ENCODE peak calls at places on chromosome 10, in nine cellular contexts. One of them, this sample, is unnamed.
A peak's percentile ranks its signal among the peaks of the same experiment; 100 is the strongest.

GRCh38 chr10:21926358-21926890 is 77.1 kb downstream of the DNAJC1 start:
- DNase-seq in activated CD4-positive, alpha-beta T cell treated with anti-CD3 and anti-CD28 coated beads, Interleukin-2, amount 50 U/mL, for 48 hours: no peak
- DNase-seq in NCI-H774: no peak
- DNase-seq in activated CD8-positive, alpha-beta memory T cell treated with anti-CD3 and anti-CD28 coated beads for 1 hour: no peak
- DNase-seq in endothelial cell: no peak
- DNase-seq in upper lobe of right lung: no peak
- DNase-seq in amniotic stem cell: no peak
- DNase-seq in NCI-H460: no peak
- DNase-seq in EH: peak; percentile 39
- DNase-seq in this sample: no peak

GRCh38 chr10:28533571-28534304 is 820 bp downstream of the WAC start:
- DNase-seq in amniotic stem cell: no peak
- DNase-seq in EH: peak; percentile 65
- DNase-seq in NCI-H460: peak; percentile 24
- DNase-seq in activated CD8-positive, alpha-beta memory T cell treated with anti-CD3 and anti-CD28 coated beads for 1 hour: peak; percentile 32
- DNase-seq in NCI-H774: peak; percentile 13
- DNase-seq in upper lobe of right lung: peak; percentile 88
- DNase-seq in activated CD4-positive, alpha-beta T cell treated with anti-CD3 and anti-CD28 coated beads, Interleukin-2, amount 50 U/mL, for 48 hours: peak; percentile 70
- DNase-seq in endothelial cell: peak; percentile 64
- DNase-seq in this sample: peak; percentile 74

GRCh38 chr10:95792874-95793285 is 36.9 kb downstream of the ENTPD1 start:
- DNase-seq in amniotic stem cell: peak; percentile 33
- DNase-seq in endothelial cell: no peak
- DNase-seq in NCI-H460: no peak
- DNase-seq in NCI-H774: no peak
- DNase-seq in activated CD4-positive, alpha-beta T cell treated with anti-CD3 and anti-CD28 coated beads, Interleukin-2, amount 50 U/mL, for 48 hours: no peak
- DNase-seq in EH: peak; percentile 91
- DNase-seq in activated CD8-positive, alpha-beta memory T cell treated with anti-CD3 and anti-CD28 coated beads for 1 hour: no peak
- DNase-seq in upper lobe of right lung: no peak
- DNase-seq in this sample: no peak

GRCh38 chr10:132398566-132398991 is 1.6 kb downstream of the PWWP2B start:
- DNase-seq in activated CD8-positive, alpha-beta memory T cell treated with anti-CD3 and anti-CD28 coated beads for 1 hour: no peak
- DNase-seq in EH: no peak
- DNase-seq in amniotic stem cell: no peak
- DNase-seq in NCI-H460: no peak
- DNase-seq in endothelial cell: no peak
- DNase-seq in activated CD4-positive, alpha-beta T cell treated with anti-CD3 and anti-CD28 coated beads, Interleukin-2, amount 50 U/mL, for 48 hours: no peak
- DNase-seq in upper lobe of right lung: peak; percentile 66
- DNase-seq in NCI-H774: no peak
- DNase-seq in this sample: no peak

GRCh38 chr10:117431160-117431559 is 55.9 kb upstream of the PDZD8 start:
- DNase-seq in upper lobe of right lung: no peak
- DNase-seq in activated CD4-positive, alpha-beta T cell treated with anti-CD3 and anti-CD28 coated beads, Interleukin-2, amount 50 U/mL, for 48 hours: no peak
- DNase-seq in activated CD8-positive, alpha-beta memory T cell treated with anti-CD3 and anti-CD28 coated beads for 1 hour: no peak
- DNase-seq in amniotic stem cell: no peak
- DNase-seq in NCI-H774: no peak
- DNase-seq in NCI-H460: peak; percentile 35
- DNase-seq in endothelial cell: no peak
- DNase-seq in EH: peak; percentile 68
- DNase-seq in this sample: no peak

GRCh38 chr10:68235591-68235990 is 3.7 kb upstream of the ATOH7 start:
- DNase-seq in activated CD8-positive, alpha-beta memory T cell treated with anti-CD3 and anti-CD28 coated beads for 1 hour: no peak
- DNase-seq in endothelial cell: no peak
- DNase-seq in EH: no peak
- DNase-seq in activated CD4-positive, alpha-beta T cell treated with anti-CD3 and anti-CD28 coated beads, Interleukin-2, amount 50 U/mL, for 48 hours: no peak
- DNase-seq in NCI-H774: no peak
- DNase-seq in upper lobe of right lung: no peak
- DNase-seq in NCI-H460: no peak
- DNase-seq in amniotic stem cell: no peak
- DNase-seq in this sample: no peak

GRCh38 chr10:32329061-32329460 is 17.9 kb downstream of the EPC1 start:
- DNase-seq in activated CD8-positive, alpha-beta memory T cell treated with anti-CD3 and anti-CD28 coated beads for 1 hour: no peak
- DNase-seq in upper lobe of right lung: no peak
- DNase-seq in endothelial cell: no peak
- DNase-seq in EH: no peak
- DNase-seq in NCI-H774: no peak
- DNase-seq in NCI-H460: no peak
- DNase-seq in activated CD4-positive, alpha-beta T cell treated with anti-CD3 and anti-CD28 coated beads, Interleukin-2, amount 50 U/mL, for 48 hours: no peak
- DNase-seq in amniotic stem cell: no peak
- DNase-seq in this sample: no peak

GRCh38 chr10:35852721-35853120 is 210.6 kb upstream of the FZD8 start:
- DNase-seq in activated CD8-positive, alpha-beta memory T cell treated with anti-CD3 and anti-CD28 coated beads for 1 hour: no peak
- DNase-seq in NCI-H460: no peak
- DNase-seq in upper lobe of right lung: no peak
- DNase-seq in amniotic stem cell: no peak
- DNase-seq in endothelial cell: no peak
- DNase-seq in EH: no peak
- DNase-seq in activated CD4-positive, alpha-beta T cell treated with anti-CD3 and anti-CD28 coated beads, Interleukin-2, amount 50 U/mL, for 48 hours: no peak
- DNase-seq in NCI-H774: no peak
- DNase-seq in this sample: no peak

GRCh38 chr10:48551796-48552591 is 52.9 kb downstream of the ARHGAP22 start:
- DNase-seq in NCI-H774: peak; percentile 12
- DNase-seq in activated CD4-positive, alpha-beta T cell treated with anti-CD3 and anti-CD28 coated beads, Interleukin-2, amount 50 U/mL, for 48 hours: peak; percentile 15
- DNase-seq in activated CD8-positive, alpha-beta memory T cell treated with anti-CD3 and anti-CD28 coated beads for 1 hour: no peak
- DNase-seq in NCI-H460: peak; percentile 9
- DNase-seq in upper lobe of right lung: no peak
- DNase-seq in amniotic stem cell: peak; percentile 32
- DNase-seq in endothelial cell: peak; percentile 36
- DNase-seq in EH: peak; percentile 69
- DNase-seq in this sample: peak; percentile 22

GRCh38 chr10:18737841-18738240 is 78.6 kb downstream of the ARL5B start:
- DNase-seq in activated CD8-positive, alpha-beta memory T cell treated with anti-CD3 and anti-CD28 coated beads for 1 hour: no peak
- DNase-seq in EH: peak; percentile 85
- DNase-seq in endothelial cell: no peak
- DNase-seq in amniotic stem cell: no peak
- DNase-seq in NCI-H774: no peak
- DNase-seq in activated CD4-positive, alpha-beta T cell treated with anti-CD3 and anti-CD28 coated beads, Interleukin-2, amount 50 U/mL, for 48 hours: no peak
- DNase-seq in NCI-H460: no peak
- DNase-seq in upper lobe of right lung: no peak
- DNase-seq in this sample: no peak

GRCh38 chr10:33377658-33378025 is 43.2 kb upstream of the NRP1 start:
- DNase-seq in activated CD4-positive, alpha-beta T cell treated with anti-CD3 and anti-CD28 coated beads, Interleukin-2, amount 50 U/mL, for 48 hours: no peak
- DNase-seq in upper lobe of right lung: no peak
- DNase-seq in amniotic stem cell: no peak
- DNase-seq in NCI-H774: no peak
- DNase-seq in EH: peak; percentile 78
- DNase-seq in NCI-H460: no peak
- DNase-seq in endothelial cell: no peak
- DNase-seq in activated CD8-positive, alpha-beta memory T cell treated with anti-CD3 and anti-CD28 coated beads for 1 hour: no peak
- DNase-seq in this sample: no peak

GRCh38 chr10:72086466-72087391 is 1.6 kb downstream of the SPOCK2 start:
- DNase-seq in activated CD4-positive, alpha-beta T cell treated with anti-CD3 and anti-CD28 coated beads, Interleukin-2, amount 50 U/mL, for 48 hours: peak; percentile 65
- DNase-seq in upper lobe of right lung: peak; percentile 80
- DNase-seq in EH: no peak
- DNase-seq in amniotic stem cell: no peak
- DNase-seq in NCI-H460: no peak
- DNase-seq in activated CD8-positive, alpha-beta memory T cell treated with anti-CD3 and anti-CD28 coated beads for 1 hour: no peak
- DNase-seq in NCI-H774: no peak
- DNase-seq in endothelial cell: no peak
- DNase-seq in this sample: peak; percentile 76

GRCh38 chr10:44981172-44982113 is 2.8 kb upstream of the DEPP1 start:
- DNase-seq in upper lobe of right lung: no peak
- DNase-seq in amniotic stem cell: peak; percentile 59
- DNase-seq in NCI-H774: no peak
- DNase-seq in endothelial cell: no peak
- DNase-seq in NCI-H460: peak; percentile 73
- DNase-seq in activated CD8-positive, alpha-beta memory T cell treated with anti-CD3 and anti-CD28 coated beads for 1 hour: no peak
- DNase-seq in EH: peak; percentile 91
- DNase-seq in activated CD4-positive, alpha-beta T cell treated with anti-CD3 and anti-CD28 coated beads, Interleukin-2, amount 50 U/mL, for 48 hours: no peak
- DNase-seq in this sample: no peak

GRCh38 chr10:123868058-123868995 is 23.3 kb downstream of the CPXM2 start:
- DNase-seq in activated CD4-positive, alpha-beta T cell treated with anti-CD3 and anti-CD28 coated beads, Interleukin-2, amount 50 U/mL, for 48 hours: no peak
- DNase-seq in amniotic stem cell: no peak
- DNase-seq in NCI-H774: no peak
- DNase-seq in NCI-H460: no peak
- DNase-seq in activated CD8-positive, alpha-beta memory T cell treated with anti-CD3 and anti-CD28 coated beads for 1 hour: no peak
- DNase-seq in endothelial cell: no peak
- DNase-seq in EH: no peak
- DNase-seq in upper lobe of right lung: no peak
- DNase-seq in this sample: no peak

GRCh38 chr10:5094265-5095205 is at the start of gene AKR1C3:
- DNase-seq in activated CD4-positive, alpha-beta T cell treated with anti-CD3 and anti-CD28 coated beads, Interleukin-2, amount 50 U/mL, for 48 hours: no peak
- DNase-seq in NCI-H460: peak; percentile 80
- DNase-seq in activated CD8-positive, alpha-beta memory T cell treated with anti-CD3 and anti-CD28 coated beads for 1 hour: no peak
- DNase-seq in EH: peak; percentile 53
- DNase-seq in endothelial cell: no peak
- DNase-seq in amniotic stem cell: peak; percentile 38
- DNase-seq in NCI-H774: peak; percentile 21
- DNase-seq in upper lobe of right lung: no peak
- DNase-seq in this sample: no peak

GRCh38 chr10:100645609-100646008 is 99.8 kb upstream of the PAX2 start:
- DNase-seq in upper lobe of right lung: no peak
- DNase-seq in EH: no peak
- DNase-seq in activated CD4-positive, alpha-beta T cell treated with anti-CD3 and anti-CD28 coated beads, Interleukin-2, amount 50 U/mL, for 48 hours: no peak
- DNase-seq in activated CD8-positive, alpha-beta memory T cell treated with anti-CD3 and anti-CD28 coated beads for 1 hour: no peak
- DNase-seq in amniotic stem cell: no peak
- DNase-seq in NCI-H460: no peak
- DNase-seq in NCI-H774: no peak
- DNase-seq in endothelial cell: no peak
- DNase-seq in this sample: no peak

GRCh38 chr10:25114036-25114411 is 60.8 kb upstream of the GPR158 start:
- DNase-seq in upper lobe of right lung: no peak
- DNase-seq in NCI-H460: no peak
- DNase-seq in NCI-H774: no peak
- DNase-seq in EH: no peak
- DNase-seq in endothelial cell: no peak
- DNase-seq in activated CD4-positive, alpha-beta T cell treated with anti-CD3 and anti-CD28 coated beads, Interleukin-2, amount 50 U/mL, for 48 hours: no peak
- DNase-seq in amniotic stem cell: no peak
- DNase-seq in activated CD8-positive, alpha-beta memory T cell treated with anti-CD3 and anti-CD28 coated beads for 1 hour: no peak
- DNase-seq in this sample: no peak

GRCh38 chr10:84214612-84215235 is 10.6 kb downstream of the LRIT2 start:
- DNase-seq in NCI-H774: no peak
- DNase-seq in activated CD4-positive, alpha-beta T cell treated with anti-CD3 and anti-CD28 coated beads, Interleukin-2, amount 50 U/mL, for 48 hours: peak; percentile 53
- DNase-seq in endothelial cell: peak; percentile 62
- DNase-seq in activated CD8-positive, alpha-beta memory T cell treated with anti-CD3 and anti-CD28 coated beads for 1 hour: no peak
- DNase-seq in amniotic stem cell: no peak
- DNase-seq in upper lobe of right lung: no peak
- DNase-seq in EH: no peak
- DNase-seq in NCI-H460: no peak
- DNase-seq in this sample: peak; percentile 55

GRCh38 chr10:4663162-4663992 is 162.6 kb upstream of the AKR1E2 start:
- DNase-seq in upper lobe of right lung: no peak
- DNase-seq in EH: peak; percentile 98
- DNase-seq in activated CD4-positive, alpha-beta T cell treated with anti-CD3 and anti-CD28 coated beads, Interleukin-2, amount 50 U/mL, for 48 hours: no peak
- DNase-seq in activated CD8-positive, alpha-beta memory T cell treated with anti-CD3 and anti-CD28 coated beads for 1 hour: no peak
- DNase-seq in amniotic stem cell: peak; percentile 92
- DNase-seq in NCI-H774: peak; percentile 65
- DNase-seq in NCI-H460: peak; percentile 95
- DNase-seq in endothelial cell: no peak
- DNase-seq in this sample: no peak

GRCh38 chr10:34254596-34254995 is 560.5 kb downstream of the PARD3 start:
- DNase-seq in endothelial cell: no peak
- DNase-seq in activated CD8-positive, alpha-beta memory T cell treated with anti-CD3 and anti-CD28 coated beads for 1 hour: no peak
- DNase-seq in NCI-H774: no peak
- DNase-seq in EH: peak; percentile 55
- DNase-seq in activated CD4-positive, alpha-beta T cell treated with anti-CD3 and anti-CD28 coated beads, Interleukin-2, amount 50 U/mL, for 48 hours: no peak
- DNase-seq in amniotic stem cell: no peak
- DNase-seq in NCI-H460: no peak
- DNase-seq in upper lobe of right lung: no peak
- DNase-seq in this sample: peak; percentile 18

GRCh38 chr10:130407052-130407451 is 270.9 kb downstream of the GLRX3 start:
- DNase-seq in activated CD4-positive, alpha-beta T cell treated with anti-CD3 and anti-CD28 coated beads, Interleukin-2, amount 50 U/mL, for 48 hours: no peak
- DNase-seq in NCI-H774: no peak
- DNase-seq in NCI-H460: no peak
- DNase-seq in EH: no peak
- DNase-seq in upper lobe of right lung: no peak
- DNase-seq in activated CD8-positive, alpha-beta memory T cell treated with anti-CD3 and anti-CD28 coated beads for 1 hour: no peak
- DNase-seq in endothelial cell: no peak
- DNase-seq in amniotic stem cell: no peak
- DNase-seq in this sample: no peak

GRCh38 chr10:61169294-61169693 is 225.3 kb upstream of the RHOBTB1 start:
- DNase-seq in upper lobe of right lung: no peak
- DNase-seq in NCI-H460: no peak
- DNase-seq in amniotic stem cell: no peak
- DNase-seq in activated CD8-positive, alpha-beta memory T cell treated with anti-CD3 and anti-CD28 coated beads for 1 hour: no peak
- DNase-seq in activated CD4-positive, alpha-beta T cell treated with anti-CD3 and anti-CD28 coated beads, Interleukin-2, amount 50 U/mL, for 48 hours: no peak
- DNase-seq in EH: no peak
- DNase-seq in NCI-H774: no peak
- DNase-seq in endothelial cell: no peak
- DNase-seq in this sample: no peak

GRCh38 chr10:59750155-59750945 is 2.9 kb downstream of the MRLN start:
- DNase-seq in activated CD8-positive, alpha-beta memory T cell treated with anti-CD3 and anti-CD28 coated beads for 1 hour: no peak
- DNase-seq in activated CD4-positive, alpha-beta T cell treated with anti-CD3 and anti-CD28 coated beads, Interleukin-2, amount 50 U/mL, for 48 hours: no peak
- DNase-seq in endothelial cell: no peak
- DNase-seq in EH: no peak
- DNase-seq in NCI-H460: no peak
- DNase-seq in upper lobe of right lung: no peak
- DNase-seq in NCI-H774: no peak
- DNase-seq in amniotic stem cell: no peak
- DNase-seq in this sample: no peak

GRCh38 chr10:57142925-57143576 is 782.0 kb upstream of the ZWINT start:
- DNase-seq in activated CD4-positive, alpha-beta T cell treated with anti-CD3 and anti-CD28 coated beads, Interleukin-2, amount 50 U/mL, for 48 hours: no peak
- DNase-seq in upper lobe of right lung: no peak
- DNase-seq in amniotic stem cell: no peak
- DNase-seq in endothelial cell: no peak
- DNase-seq in NCI-H460: no peak
- DNase-seq in activated CD8-positive, alpha-beta memory T cell treated with anti-CD3 and anti-CD28 coated beads for 1 hour: no peak
- DNase-seq in NCI-H774: no peak
- DNase-seq in EH: no peak
- DNase-seq in this sample: no peak

GRCh38 chr10:101120884-101121660 is 10.0 kb upstream of the TLX1 start:
- DNase-seq in amniotic stem cell: no peak
- DNase-seq in NCI-H774: no peak
- DNase-seq in EH: no peak
- DNase-seq in NCI-H460: no peak
- DNase-seq in endothelial cell: no peak
- DNase-seq in upper lobe of right lung: no peak
- DNase-seq in activated CD8-positive, alpha-beta memory T cell treated with anti-CD3 and anti-CD28 coated beads for 1 hour: no peak
- DNase-seq in activated CD4-positive, alpha-beta T cell treated with anti-CD3 and anti-CD28 coated beads, Interleukin-2, amount 50 U/mL, for 48 hours: no peak
- DNase-seq in this sample: peak; percentile 53

GRCh38 chr10:103544657-103545310 is 51.3 kb downstream of the NEURL1 start:
- DNase-seq in NCI-H460: no peak
- DNase-seq in NCI-H774: no peak
- DNase-seq in upper lobe of right lung: peak; percentile 31
- DNase-seq in amniotic stem cell: no peak
- DNase-seq in activated CD4-positive, alpha-beta T cell treated with anti-CD3 and anti-CD28 coated beads, Interleukin-2, amount 50 U/mL, for 48 hours: no peak
- DNase-seq in activated CD8-positive, alpha-beta memory T cell treated with anti-CD3 and anti-CD28 coated beads for 1 hour: no peak
- DNase-seq in EH: no peak
- DNase-seq in endothelial cell: no peak
- DNase-seq in this sample: no peak

GRCh38 chr10:10605551-10606081 is 412.1 kb upstream of the CELF2 start:
- DNase-seq in EH: peak; percentile 72
- DNase-seq in upper lobe of right lung: no peak
- DNase-seq in amniotic stem cell: no peak
- DNase-seq in endothelial cell: no peak
- DNase-seq in activated CD8-positive, alpha-beta memory T cell treated with anti-CD3 and anti-CD28 coated beads for 1 hour: no peak
- DNase-seq in activated CD4-positive, alpha-beta T cell treated with anti-CD3 and anti-CD28 coated beads, Interleukin-2, amount 50 U/mL, for 48 hours: no peak
- DNase-seq in NCI-H774: no peak
- DNase-seq in NCI-H460: no peak
- DNase-seq in this sample: no peak

GRCh38 chr10:113603057-113603777 is 50.4 kb downstream of the HABP2 start:
- DNase-seq in NCI-H460: no peak
- DNase-seq in EH: no peak
- DNase-seq in upper lobe of right lung: no peak
- DNase-seq in activated CD8-positive, alpha-beta memory T cell treated with anti-CD3 and anti-CD28 coated beads for 1 hour: no peak
- DNase-seq in activated CD4-positive, alpha-beta T cell treated with anti-CD3 and anti-CD28 coated beads, Interleukin-2, amount 50 U/mL, for 48 hours: no peak
- DNase-seq in endothelial cell: no peak
- DNase-seq in amniotic stem cell: no peak
- DNase-seq in NCI-H774: no peak
- DNase-seq in this sample: no peak

GRCh38 chr10:92756233-92757065 is 66.7 kb downstream of the HHEX start:
- DNase-seq in upper lobe of right lung: no peak
- DNase-seq in activated CD4-positive, alpha-beta T cell treated with anti-CD3 and anti-CD28 coated beads, Interleukin-2, amount 50 U/mL, for 48 hours: no peak
- DNase-seq in NCI-H774: no peak
- DNase-seq in activated CD8-positive, alpha-beta memory T cell treated with anti-CD3 and anti-CD28 coated beads for 1 hour: no peak
- DNase-seq in endothelial cell: peak; percentile 41
- DNase-seq in NCI-H460: peak; percentile 84
- DNase-seq in amniotic stem cell: no peak
- DNase-seq in EH: peak; percentile 27
- DNase-seq in this sample: no peak

GRCh38 chr10:23157691-23158369 is 34.3 kb upstream of the PTF1A start:
- DNase-seq in amniotic stem cell: no peak
- DNase-seq in EH: peak; percentile 39
- DNase-seq in activated CD8-positive, alpha-beta memory T cell treated with anti-CD3 and anti-CD28 coated beads for 1 hour: no peak
- DNase-seq in upper lobe of right lung: no peak
- DNase-seq in endothelial cell: no peak
- DNase-seq in NCI-H460: peak; percentile 15
- DNase-seq in activated CD4-positive, alpha-beta T cell treated with anti-CD3 and anti-CD28 coated beads, Interleukin-2, amount 50 U/mL, for 48 hours: no peak
- DNase-seq in NCI-H774: peak; percentile 49
- DNase-seq in this sample: no peak

GRCh38 chr10:100007239-100008141 is 2.3 kb downstream of the DNMBP start:
- DNase-seq in endothelial cell: no peak
- DNase-seq in EH: peak; percentile 27
- DNase-seq in activated CD4-positive, alpha-beta T cell treated with anti-CD3 and anti-CD28 coated beads, Interleukin-2, amount 50 U/mL, for 48 hours: no peak
- DNase-seq in activated CD8-positive, alpha-beta memory T cell treated with anti-CD3 and anti-CD28 coated beads for 1 hour: no peak
- DNase-seq in amniotic stem cell: no peak
- DNase-seq in NCI-H460: no peak
- DNase-seq in upper lobe of right lung: no peak
- DNase-seq in NCI-H774: no peak
- DNase-seq in this sample: no peak

This sample was measured in activated CD4-positive, alpha-beta memory T cell treated with anti-CD3 and anti-CD28 coated beads, Interleukin-2, amount 10 ng/mL, durations not matched to agents 7 days and 5 days.